ENCODE peak calls at places on chromosomes 1 and 21, in four cellular contexts. H is HCT116; J is stimulated activated naive CD8-positive, alpha-beta T cell treated with anti-CD3 and anti-CD28 coated beads, Interleukin-15, Interleukin-2, amounts not matched to agents 100 U/mL and 50 U/mL, for 24 hours; W is stimulated activated CD4-positive, alpha-beta T cell treated with anti-CD3 and anti-CD28 coated beads, Interleukin-2, amount 100 ng/mL, for 48 hours. B is an unnamed sample.

GRCh38 chr21:44892536-44893277 is 19.2 kb upstream of the PTTG1IP start:
- DNase-seq in W (peak), J (peak), H (peak), B (peak)

GRCh38 chr1:186535388-186536133 is 74.6 kb upstream of the PDC start:
- DNase-seq in W (no peak), H (no peak), J (no peak), B (no peak)

GRCh38 chr21:39781331-39781730 is 36.3 kb downstream of the IGSF5 start:
- DNase-seq in H (no peak), J (no peak), W (no peak), B (no peak)

GRCh38 chr1:87045757-87046422 is 131.5 kb downstream of the HS2ST1 start:
- DNase-seq in J (peak), W (peak), H (no peak), B (no peak)

GRCh38 chr21:34530264-34530663 is 18.3 kb upstream of the KCNE1 start:
- DNase-seq in W (no peak), J (no peak), H (no peak), B (no peak)

GRCh38 chr1:48469616-48470500 is 2.1 kb downstream of the SPATA6 start:
- DNase-seq in H (no peak), J (no peak), W (no peak), B (no peak)

GRCh38 chr1:91831132-91831930 is 54.6 kb downstream of the TGFBR3 start:
- DNase-seq in W (no peak), H (no peak), J (no peak), B (no peak)

GRCh38 chr1:72649974-72650373 is 367.6 kb upstream of the NEGR1 start:
- DNase-seq in H (no peak), W (no peak), J (no peak), B (no peak)

GRCh38 chr21:38758815-38759214 is 46.9 kb upstream of the ETS2 start:
- DNase-seq in W (no peak), J (no peak), H (no peak), B (no peak)

GRCh38 chr1:168271636-168272035 is 9.0 kb upstream of the TBX19 start:
- DNase-seq in H (peak), J (no peak), W (no peak), B (no peak)